ENCODE peak calls at places on chromosomes 1 and 21, in ten cellular contexts. I is activated CD4-positive, CD25-positive, alpha-beta regulatory T cell; U is head of caudate nucleus; D is adrenal gland; W is kidney tubule cell; A is GF-D8; O is MM.1S; T is Daoy; G is astrocyte of the spinal cord; X is activated CD8-positive, alpha-beta memory T cell treated with anti-CD3 and anti-CD28 coated beads for 1 hour. P is an unnamed sample.

GRCh38 chr21:45405819-45406762 is 1.1 kb downstream of the COL18A1 start:
- DNase-seq in I (no peak), U (no peak), D (no peak), W (peak; percentile 93), A (no peak), O (no peak), T (peak; percentile 38), G (peak; percentile 50), X (no peak), P (peak; percentile 62)

GRCh38 chr1:243850368-243851128 is 505 bp upstream of the AKT3 start:
- DNase-seq in I (peak; percentile 69), U (peak; percentile 84), D (peak; percentile 92), W (peak; percentile 85), A (no peak), O (peak; percentile 83), T (peak; percentile 89), G (peak; percentile 84), X (peak; percentile 75), P (peak; percentile 79)

GRCh38 chr1:109214695-109215623 is 1.2 kb downstream of the SARS1 start:
- DNase-seq in I (no peak), U (no peak), D (peak; percentile 87), W (peak; percentile 74), A (no peak), O (no peak), T (peak; percentile 79), G (peak; percentile 90), X (no peak), P (peak; percentile 72)

GRCh38 chr1:226061793-226062557 is 541 bp upstream of the H3-3A start:
- DNase-seq in I (peak; percentile 40), U (peak; percentile 84), D (peak; percentile 87), W (peak; percentile 87), A (peak; percentile 53), O (no peak), T (peak; percentile 89), G (peak; percentile 81), X (no peak), P (peak; percentile 76)

GRCh38 chr21:34008618-34009017 is 64.8 kb upstream of the MRPS6 start:
- DNase-seq in I (no peak), U (no peak), D (no peak), W (no peak), A (no peak), O (no peak), T (peak; percentile 37), G (peak; percentile 32), X (no peak), P (no peak)

GRCh38 chr1:211371406-211372105 is 44.9 kb downstream of the TRAF5 start:
- DNase-seq in I (no peak), U (no peak), D (no peak), W (peak; percentile 89), A (no peak), O (peak; percentile 81), T (peak; percentile 13), G (peak; percentile 41), X (no peak), P (peak; percentile 67)

GRCh38 chr1:51230501-51231078 is 5.5 kb upstream of the RNF11 start:
- DNase-seq in I (no peak), U (no peak), D (peak; percentile 18), W (peak; percentile 68), A (no peak), O (no peak), T (no peak), G (no peak), X (no peak), P (peak; percentile 38)

GRCh38 chr21:38282921-38283320 is 26.1 kb downstream of the KCNJ15 start:
- DNase-seq in I (no peak), U (no peak), D (no peak), W (no peak), A (peak; percentile 76), O (no peak), T (no peak), G (no peak), X (no peak), P (no peak)

GRCh38 chr1:176444286-176444685 is 18.7 kb upstream of the PAPPA2 start:
- DNase-seq in I (no peak), U (no peak), D (no peak), W (peak; percentile 9), A (no peak), O (no peak), T (no peak), G (no peak), X (no peak), P (no peak)

GRCh38 chr1:15014521-15014920 is 139.0 kb upstream of the TMEM51 start:
- DNase-seq in I (no peak), U (no peak), D (peak; percentile 82), W (no peak), A (no peak), O (no peak), T (no peak), G (no peak), X (no peak), P (no peak)

GRCh38 chr1:42450081-42450480 is 5.7 kb downstream of the ZMYND12 start:
- DNase-seq in I (no peak), U (no peak), D (no peak), W (no peak), A (no peak), O (no peak), T (no peak), G (peak; percentile 4), X (no peak), P (no peak)

GRCh38 chr21:42574234-42575027 is 60.8 kb downstream of the SLC37A1 start:
- DNase-seq in I (no peak), U (peak; percentile 16), D (peak; percentile 48), W (no peak), A (no peak), O (peak; percentile 24), T (no peak), G (no peak), X (no peak), P (no peak)

GRCh38 chr21:44436111-44436611 is 19.1 kb upstream of the LRRC3 start:
- DNase-seq in I (no peak), U (peak; percentile 18), D (no peak), W (no peak), A (no peak), O (no peak), T (no peak), G (no peak), X (no peak), P (no peak)

GRCh38 chr1:111252786-111253185 is 25.3 kb downstream of the CHI3L2 start:
- DNase-seq in I (no peak), U (no peak), D (no peak), W (peak; percentile 83), A (no peak), O (no peak), T (no peak), G (no peak), X (no peak), P (no peak)

GRCh38 chr1:210696709-210697108 is 368.0 kb downstream of the HHAT start:
- DNase-seq in I (no peak), U (no peak), D (no peak), W (peak; percentile 25), A (no peak), O (peak; percentile 98), T (no peak), G (peak; percentile 23), X (no peak), P (peak; percentile 47)

GRCh38 chr21:42424848-42425602 is 21.3 kb downstream of the UBASH3A start:
- DNase-seq in I (peak; percentile 60), U (no peak), D (no peak), W (no peak), A (peak; percentile 98), O (peak; percentile 32), T (no peak), G (no peak), X (peak; percentile 64), P (no peak)

GRCh38 chr1:230400007-230400344 is 26.2 kb downstream of the PGBD5 start:
- DNase-seq in I (no peak), U (no peak), D (no peak), W (no peak), A (no peak), O (no peak), T (no peak), G (no peak), X (no peak), P (no peak)

GRCh38 chr1:183877321-183877720 is 72.4 kb downstream of the RGL1 start:
- DNase-seq in I (no peak), U (peak; percentile 76), D (peak; percentile 92), W (peak; percentile 28), A (no peak), O (no peak), T (peak; percentile 23), G (peak; percentile 54), X (no peak), P (peak; percentile 9)

GRCh38 chr21:42112223-42112622 is 41.1 kb downstream of the UMODL1 start:
- DNase-seq in I (no peak), U (no peak), D (no peak), W (no peak), A (no peak), O (peak; percentile 39), T (no peak), G (no peak), X (no peak), P (no peak)

GRCh38 chr1:183231545-183231944 is 45.5 kb downstream of the LAMC2 start:
- DNase-seq in I (no peak), U (no peak), D (no peak), W (peak; percentile 33), A (no peak), O (no peak), T (no peak), G (no peak), X (no peak), P (no peak)

GRCh38 chr1:169133228-169133576 is 26.7 kb downstream of the ATP1B1 start:
- DNase-seq in I (no peak), U (no peak), D (no peak), W (no peak), A (no peak), O (no peak), T (no peak), G (no peak), X (no peak), P (no peak)

GRCh38 chr1:209882942-209883340 is 55.1 kb upstream of the SYT14 start:
- DNase-seq in I (no peak), U (no peak), D (no peak), W (no peak), A (no peak), O (no peak), T (no peak), G (no peak), X (no peak), P (no peak)

GRCh38 chr1:19313961-19314882 is 2.1 kb downstream of the SLC66A1 start:
- DNase-seq in I (no peak), U (no peak), D (peak; percentile 49), W (no peak), A (no peak), O (no peak), T (no peak), G (no peak), X (no peak), P (no peak)

GRCh38 chr1:85580046-85580411 is 532 bp upstream of the CCN1 start:
- DNase-seq in I (no peak), U (no peak), D (no peak), W (peak; percentile 91), A (no peak), O (no peak), T (peak; percentile 84), G (peak; percentile 79), X (no peak), P (peak; percentile 76)

GRCh38 chr1:209567788-209568187 is 15.7 kb upstream of the CAMK1G start:
- DNase-seq in I (no peak), U (no peak), D (no peak), W (peak; percentile 94), A (no peak), O (no peak), T (peak; percentile 24), G (peak; percentile 44), X (no peak), P (peak; percentile 87)

GRCh38 chr1:198117267-198117666 is 39.5 kb upstream of the NEK7 start:
- DNase-seq in I (no peak), U (no peak), D (no peak), W (no peak), A (no peak), O (no peak), T (no peak), G (no peak), X (no peak), P (no peak)

GRCh38 chr1:20787100-20787774 is at the start of gene HP1BP3:
- DNase-seq in I (peak; percentile 81), U (peak; percentile 85), D (peak; percentile 82), W (peak; percentile 81), A (peak; percentile 39), O (peak; percentile 71), T (peak; percentile 83), G (peak; percentile 77), X (peak; percentile 50), P (peak; percentile 50)

GRCh38 chr1:165069829-165070228 is 286.7 kb downstream of the LMX1A start:
- DNase-seq in I (no peak), U (peak; percentile 49), D (no peak), W (no peak), A (no peak), O (no peak), T (no peak), G (no peak), X (no peak), P (no peak)